ENCODE peak calls at places on chromosomes 3 and 15, in four cellular contexts. N is HCT116, C is IMR-90, A is neural progenitor cell. P is an unnamed sample.

GRCh38 chr15:99558084-99558483 is 7.7 kb upstream of the MEF2A start:
- DNase-seq in A (no peak), N (no peak), C (no peak), P (no peak)

GRCh38 chr15:95843241-95843851 is 487.2 kb upstream of the NR2F2 start:
- DNase-seq in N (no peak), C (no peak), A (no peak), P (peak; percentile 27)

GRCh38 chr15:95086543-95087252 is 855.3 kb downstream of the MCTP2 start:
- DNase-seq in N (peak; percentile 8), C (peak; percentile 76), A (no peak), P (no peak)

GRCh38 chr3:123949606-123950005 is 11.4 kb downstream of the CCDC14 start:
- DNase-seq in A (no peak), N (no peak), C (peak; percentile 82), P (no peak)

GRCh38 chr3:77321646-77322045 is 281.7 kb downstream of the ROBO2 start:
- DNase-seq in A (no peak), C (no peak), N (no peak), P (no peak)

GRCh38 chr3:3984053-3984452 is 184.8 kb downstream of the LRRN1 start:
- DNase-seq in C (no peak), N (no peak), A (no peak), P (no peak)

GRCh38 chr3:47260605-47261004 is 22.0 kb downstream of the KIF9 start:
- DNase-seq in C (no peak), A (no peak), N (no peak), P (no peak)

GRCh38 chr3:4843619-4844018 is 135.6 kb upstream of the BHLHE40 start:
- DNase-seq in C (no peak), N (no peak), A (no peak), P (no peak)

GRCh38 chr15:60438626-60439025 is 40.3 kb downstream of the ICE2 start:
- DNase-seq in C (no peak), N (no peak), A (no peak), P (no peak)

GRCh38 chr15:35519536-35520149 is 26.3 kb downstream of the DPH6 start:
- DNase-seq in A (peak; percentile 62), N (peak; percentile 28), C (peak; percentile 64), P (no peak)

GRCh38 chr15:40336129-40337122 is 4.3 kb downstream of the CCDC9B start:
- DNase-seq in C (no peak), A (peak; percentile 60), N (no peak), P (no peak)
- H2AFZ ChIP-seq in C (no peak overlapping the region), A (no peak overlapping the region), N (no peak overlapping the region), P (no peak overlapping the region)

GRCh38 chr3:54892168-54892567 is 35.7 kb downstream of the LRTM1 start:
- DNase-seq in C (no peak), A (no peak), N (no peak), P (no peak)

GRCh38 chr3:54888162-54888561 is 39.7 kb downstream of the LRTM1 start:
- DNase-seq in C (no peak), A (no peak), N (no peak), P (no peak)

GRCh38 chr3:54889731-54890130 is 38.1 kb downstream of the LRTM1 start:
- DNase-seq in N (no peak), C (no peak), A (no peak), P (no peak)

GRCh38 chr3:54888873-54889272 is 39.0 kb downstream of the LRTM1 start:
- DNase-seq in C (peak; percentile 24), N (no peak), A (no peak), P (no peak)

DNA sequence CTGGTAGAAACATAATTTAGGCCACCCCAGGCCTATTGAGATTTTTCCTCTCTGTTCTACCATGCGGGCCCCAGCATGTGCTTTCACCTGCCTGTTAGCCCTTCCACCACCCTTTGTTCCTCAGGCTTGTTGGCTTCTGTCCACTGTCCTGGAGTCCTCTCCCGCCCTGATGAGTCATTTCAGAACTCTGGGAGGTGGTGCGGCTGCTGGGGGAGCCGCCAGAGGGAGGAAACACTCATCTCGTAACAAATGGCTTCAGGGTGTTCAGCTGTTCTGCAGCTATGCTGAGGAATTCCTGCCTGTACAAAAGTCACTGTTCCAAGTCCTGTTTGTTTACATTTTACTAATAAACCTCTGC is 36.3 kb downstream of the LRTM1 start:
- DNase-seq in C (peak; percentile 97), A (peak; percentile 26), N (no peak), P (no peak)
- H2AFZ ChIP-seq in C (peak overlapping the region; percentile 24), A (peak overlapping the region; percentile 1), N (no peak overlapping the region), P (no peak overlapping the region)

DNA sequence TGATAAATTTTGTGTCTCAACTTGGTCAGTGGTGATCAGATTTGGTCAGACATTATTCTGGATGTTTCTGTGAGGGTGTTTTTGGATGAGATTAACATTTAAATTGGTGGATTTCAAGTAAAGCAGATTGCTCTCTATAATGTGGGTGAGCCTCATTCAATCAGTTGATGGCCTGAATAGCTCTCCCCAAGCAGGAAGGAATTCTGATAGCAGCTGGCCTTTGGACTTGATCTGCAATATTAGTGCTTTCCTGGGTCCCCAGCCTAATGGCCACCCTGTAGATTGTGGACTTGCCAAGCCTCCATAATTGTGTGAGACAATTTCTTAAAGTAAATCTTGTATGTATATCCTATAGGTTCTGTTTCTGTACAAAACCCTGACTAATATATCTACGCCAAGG is 153.9 kb upstream of the TBL1XR1 start:
- DNase-seq in N (no peak), C (no peak), A (no peak), P (no peak)
- H2AFZ ChIP-seq in N (peak overlapping the region; percentile 30), C (no peak overlapping the region), A (no peak overlapping the region), P (peak overlapping the region; percentile 67)

GRCh38 chr3:34731879-34732278 is 907.4 kb upstream of the ARPP21 start:
- DNase-seq in N (no peak), C (no peak), A (no peak), P (no peak)
- H2AFZ ChIP-seq in N (no peak overlapping the region), C (no peak overlapping the region), A (peak overlapping the region; percentile 34), P (no peak overlapping the region)

GRCh38 chr3:115658337-115659181 is 35.2 kb downstream of the GAP43 start:
- DNase-seq in C (peak; percentile 82), A (peak; percentile 91), N (peak; percentile 4), P (peak; percentile 72)

GRCh38 chr3:115658032-115658336 is 34.7 kb downstream of the GAP43 start:
- DNase-seq in N (no peak), C (no peak), A (no peak), P (no peak)

GRCh38 chr3:115660646-115661442 is 37.5 kb downstream of the GAP43 start:
- DNase-seq in C (no peak), N (no peak), A (peak; percentile 52), P (no peak)

GRCh38 chr3:115659861-115660260 is 36.6 kb downstream of the GAP43 start:
- DNase-seq in C (peak; percentile 64), N (no peak), A (no peak), P (no peak)

DNA sequence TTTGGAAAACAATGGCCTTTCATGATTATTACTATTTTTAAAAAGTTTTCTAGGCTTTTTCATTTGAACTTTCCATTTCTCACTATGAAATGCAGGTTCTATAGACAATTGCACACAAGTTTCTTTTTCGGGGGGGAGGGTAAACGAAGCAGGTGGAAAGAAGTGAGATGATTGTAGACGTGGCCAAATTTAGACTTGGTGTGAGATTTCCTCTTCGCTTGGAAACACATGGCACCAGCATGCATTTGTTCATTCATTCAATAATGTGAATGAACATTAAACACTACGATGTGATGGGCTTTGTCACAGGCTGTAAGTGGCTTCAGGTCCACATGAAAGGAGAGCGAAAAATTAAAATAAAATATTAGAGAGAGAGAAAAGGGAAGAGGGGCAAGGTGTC is 35.9 kb downstream of the GAP43 start:
- DNase-seq in C (no peak), N (no peak), A (no peak), P (no peak)
- H2AFZ ChIP-seq in C (peak overlapping the region; percentile 89), N (peak overlapping the region; percentile 92), A (no peak overlapping the region), P (peak overlapping the region; percentile 87)

P was measured in DND-41.